ENCODE peak calls at places on chromosome 17, in five cellular contexts. S, D, M, I and Z are unnamed samples.

GRCh38 chr17:44308865-44309264 is 464 bp downstream of the RUNDC3A start:
- DNase-seq in M (no peak), S (no peak), I (peak; percentile 41), D (no peak), Z (no peak)

GRCh38 chr17:2703181-2703580 is 8.4 kb downstream of the CLUH start:
- DNase-seq in S (no peak), M (no peak), D (no peak), I (no peak), Z (no peak)

GRCh38 chr17:81422776-81423697 is 27.8 kb downstream of the BAHCC1 start:
- DNase-seq in I (no peak), D (no peak), S (no peak), M (no peak), Z (peak; percentile 94)

GRCh38 chr17:41775394-41776226 is 10.9 kb downstream of the JUP start:
- DNase-seq in S (no peak), I (no peak), M (no peak), D (no peak), Z (no peak)

GRCh38 chr17:55674107-55674506 is 48.6 kb downstream of the TMEM100 start:
- DNase-seq in D (no peak), M (no peak), I (no peak), S (no peak), Z (no peak)

GRCh38 chr17:17784599-17785264 is 52.1 kb downstream of the SREBF1 start:
- DNase-seq in S (no peak), M (peak; percentile 22), I (no peak), D (no peak), Z (no peak)

GRCh38 chr17:2004435-2004952 is 20.6 kb downstream of the RTN4RL1 start:
- DNase-seq in M (no peak), D (no peak), S (no peak), I (no peak), Z (no peak)

GRCh38 chr17:50899559-50900319 is 33.6 kb upstream of the TOB1 start:
- DNase-seq in S (no peak), D (no peak), M (no peak), I (no peak), Z (no peak)

GRCh38 chr17:39530513-39530912 is 69.2 kb downstream of the CDK12 start:
- DNase-seq in S (no peak), D (no peak), I (no peak), M (no peak), Z (no peak)

GRCh38 chr17:65137076-65137935 is at the start of gene RGS9:
- DNase-seq in M (peak; percentile 63), S (no peak), I (peak; percentile 86), D (peak; percentile 45), Z (peak; percentile 70)

GRCh38 chr17:40803617-40804082 is 3.9 kb upstream of the KRT28 start:
- DNase-seq in D (peak; percentile 50), I (peak; percentile 84), S (no peak), M (peak; percentile 71), Z (peak; percentile 61)

GRCh38 chr17:71625330-71625729 is 495.5 kb upstream of the SOX9 start:
- DNase-seq in I (no peak), S (no peak), M (no peak), D (no peak), Z (no peak)

GRCh38 chr17:35795007-35795870 is at the start of gene MMP28:
- DNase-seq in S (no peak), M (no peak), D (peak; percentile 14), I (peak; percentile 52), Z (no peak)

GRCh38 chr17:48068491-48068961 is 20.4 kb downstream of the NFE2L1 start:
- DNase-seq in M (no peak), I (no peak), S (no peak), D (no peak), Z (no peak)

GRCh38 chr17:66087073-66087472 is 104.9 kb downstream of the CEP112 start:
- DNase-seq in S (no peak), M (no peak), I (no peak), D (no peak), Z (no peak)

GRCh38 chr17:42675348-42675983 is 1.3 kb downstream of the PLEKHH3 start:
- DNase-seq in I (peak; percentile 52), S (no peak), M (no peak), D (no peak), Z (no peak)

GRCh38 chr17:81868674-81869220 is 2.4 kb downstream of the ARHGDIA start:
- DNase-seq in S (no peak), M (no peak), D (no peak), I (no peak), Z (peak; percentile 77)

GRCh38 chr17:79160980-79161621 is 86.5 kb downstream of the ENGASE start:
- DNase-seq in D (no peak), S (no peak), M (no peak), I (no peak), Z (no peak)

GRCh38 chr17:7841309-7841621 is 7.2 kb downstream of the KDM6B start:
- DNase-seq in I (peak; percentile 51), D (no peak), S (no peak), M (no peak), Z (no peak)

GRCh38 chr17:56185905-56186783 is 32.9 kb downstream of the ANKFN1 start:
- DNase-seq in I (no peak), D (no peak), M (no peak), S (no peak), Z (peak; percentile 28)

GRCh38 chr17:41824086-41824485 is 11.3 kb downstream of the FKBP10 start:
- DNase-seq in M (no peak), S (no peak), D (no peak), I (no peak), Z (no peak)

GRCh38 chr17:20948984-20949777 is 93.6 kb downstream of the USP22 start:
- DNase-seq in D (no peak), S (no peak), I (no peak), M (no peak), Z (no peak)

GRCh38 chr17:48663134-48663924 is 37.2 kb upstream of the HOXB9 start:
- DNase-seq in M (peak; percentile 5), I (no peak), D (no peak), S (no peak), Z (no peak)